ENCODE peak calls at places on chromosome 18, in six cellular contexts. B is GM23338, A is fibroblast of mammary gland, P is suprapubic skin, Q is sigmoid colon, G is psoas muscle. U is an unnamed sample.

GRCh38 chr18:1665064-1665463 is 760.4 kb downstream of the ADCYAP1 start:
- DNase-seq in B (no peak), P (no peak), Q (no peak), A (no peak), G (no peak), U (no peak)

GRCh38 chr18:44758821-44759624 is 78.3 kb downstream of the SETBP1 start:
- DNase-seq in B (no peak), A (no peak), P (no peak), Q (no peak), G (no peak), U (no peak)

GRCh38 chr18:61608306-61608705 is 275.1 kb downstream of the CDH20 start:
- DNase-seq in A (no peak), Q (no peak), P (no peak), G (no peak), B (no peak), U (no peak)

GRCh38 chr18:40365526-40365925 is 1589.5 kb upstream of the PIK3C3 start:
- DNase-seq in P (no peak), G (no peak), B (no peak), A (peak), Q (no peak), U (no peak)

GRCh38 chr18:2958819-2959298 is 54.1 kb downstream of the LPIN2 start:
- DNase-seq in B (no peak), A (peak), G (no peak), P (no peak), Q (peak), U (no peak)

GRCh38 chr18:13566941-13567762 is 159.2 kb downstream of the FAM210A start:
- DNase-seq in A (no peak), P (no peak), B (no peak), G (peak), Q (peak), U (peak)

GRCh38 chr18:38539373-38539772 is 973.8 kb upstream of the CELF4 start:
- DNase-seq in G (no peak), Q (no peak), B (peak), A (no peak), P (no peak), U (no peak)

GRCh38 chr18:7325126-7325430 is 94.2 kb downstream of the LRRC30 start:
- DNase-seq in P (no peak), Q (no peak), G (no peak), A (no peak), B (no peak), U (no peak)

GRCh38 chr18:46416706-46417638 is 240.0 kb downstream of the LOXHD1 start:
- DNase-seq in A (peak), B (peak), P (no peak), G (no peak), Q (no peak), U (no peak)

GRCh38 chr18:44705075-44705474 is 24.4 kb downstream of the SETBP1 start:
- DNase-seq in A (no peak), G (no peak), B (no peak), P (no peak), Q (no peak), U (no peak)

GRCh38 chr18:31010601-31011000 is 31.9 kb downstream of the DSC3 start:
- DNase-seq in P (no peak), A (no peak), Q (no peak), G (no peak), B (no peak), U (no peak)

GRCh38 chr18:11849845-11850747 is 1.1 kb upstream of the CHMP1B start:
- DNase-seq in Q (peak), P (peak), B (peak), A (peak), G (peak), U (peak)

GRCh38 chr18:55012041-55012440 is 52.8 kb upstream of the CCDC68 start:
- DNase-seq in B (peak), G (no peak), P (no peak), A (peak), Q (no peak), U (no peak)

GRCh38 chr18:32289480-32290075 is 99.7 kb downstream of the MEP1B start:
- DNase-seq in G (no peak), B (peak), Q (no peak), P (no peak), A (peak), U (no peak)

GRCh38 chr18:49168970-49169619 is 218.3 kb upstream of the SMAD7 start:
- DNase-seq in Q (no peak), B (peak), P (no peak), A (no peak), G (no peak), U (no peak)

GRCh38 chr18:72762505-72763122 is 105.2 kb downstream of the NETO1 start:
- DNase-seq in G (no peak), P (no peak), A (peak), Q (no peak), B (peak), U (no peak)

GRCh38 chr18:14025306-14025940 is 106.8 kb downstream of the ZNF519 start:
- DNase-seq in A (no peak), G (no peak), P (no peak), Q (no peak), B (peak), U (no peak)

GRCh38 chr18:57807336-57808117 is 4.4 kb upstream of the ATP8B1 start:
- DNase-seq in B (no peak), A (peak), G (no peak), P (no peak), Q (no peak), U (no peak)

GRCh38 chr18:45539383-45539960 is 75.8 kb upstream of the SLC14A2 start:
- DNase-seq in P (no peak), G (no peak), Q (no peak), B (no peak), A (no peak), U (no peak)

GRCh38 chr18:46660955-46661749 is 4.1 kb upstream of the LOXHD1 start:
- DNase-seq in G (no peak), Q (no peak), B (peak), P (no peak), A (peak), U (no peak)

GRCh38 chr18:8803063-8803795 is 97.9 kb downstream of the MTCL1 start:
- DNase-seq in A (no peak), Q (no peak), G (no peak), B (no peak), P (no peak), U (no peak)

GRCh38 chr18:70380915-70381896 is 92.4 kb downstream of the SOCS6 start:
- DNase-seq in Q (no peak), B (peak), G (no peak), A (no peak), P (no peak), U (no peak)

GRCh38 chr18:55407191-55407590 is 180.8 kb downstream of the TCF4 start:
- DNase-seq in B (no peak), P (no peak), Q (no peak), A (no peak), G (no peak), U (no peak)

GRCh38 chr18:77650799-77651385 is 401.2 kb downstream of the GALR1 start:
- DNase-seq in A (peak), P (peak), Q (peak), G (peak), B (peak), U (peak)

GRCh38 chr18:7566587-7567486 is at the start of gene PTPRM:
- DNase-seq in P (peak), Q (peak), A (peak), B (peak), G (peak), U (peak)

GRCh38 chr18:49135871-49136270 is 185.1 kb upstream of the SMAD7 start:
- DNase-seq in G (no peak), B (peak), A (peak), P (no peak), Q (no peak), U (no peak)

GRCh38 chr18:2222270-2223185 is 348.8 kb downstream of the METTL4 start:
- DNase-seq in G (no peak), A (no peak), B (no peak), P (no peak), Q (no peak), U (no peak)

GRCh38 chr18:4358618-4359017 is 96.5 kb downstream of the DLGAP1 start:
- DNase-seq in A (no peak), G (no peak), Q (no peak), P (no peak), B (peak), U (no peak)

GRCh38 chr18:27954226-27954625 is 222.7 kb downstream of the CDH2 start:
- DNase-seq in G (no peak), P (no peak), B (no peak), A (peak), Q (no peak), U (no peak)

GRCh38 chr18:75247601-75248421 is 37.2 kb downstream of the TSHZ1 start:
- DNase-seq in A (peak), G (no peak), B (no peak), P (no peak), Q (no peak), U (no peak)
- H3K4me3 ChIP-seq in A (peak), G (peak), B (no peak), P (peak), Q (peak), U (peak)

DNA sequence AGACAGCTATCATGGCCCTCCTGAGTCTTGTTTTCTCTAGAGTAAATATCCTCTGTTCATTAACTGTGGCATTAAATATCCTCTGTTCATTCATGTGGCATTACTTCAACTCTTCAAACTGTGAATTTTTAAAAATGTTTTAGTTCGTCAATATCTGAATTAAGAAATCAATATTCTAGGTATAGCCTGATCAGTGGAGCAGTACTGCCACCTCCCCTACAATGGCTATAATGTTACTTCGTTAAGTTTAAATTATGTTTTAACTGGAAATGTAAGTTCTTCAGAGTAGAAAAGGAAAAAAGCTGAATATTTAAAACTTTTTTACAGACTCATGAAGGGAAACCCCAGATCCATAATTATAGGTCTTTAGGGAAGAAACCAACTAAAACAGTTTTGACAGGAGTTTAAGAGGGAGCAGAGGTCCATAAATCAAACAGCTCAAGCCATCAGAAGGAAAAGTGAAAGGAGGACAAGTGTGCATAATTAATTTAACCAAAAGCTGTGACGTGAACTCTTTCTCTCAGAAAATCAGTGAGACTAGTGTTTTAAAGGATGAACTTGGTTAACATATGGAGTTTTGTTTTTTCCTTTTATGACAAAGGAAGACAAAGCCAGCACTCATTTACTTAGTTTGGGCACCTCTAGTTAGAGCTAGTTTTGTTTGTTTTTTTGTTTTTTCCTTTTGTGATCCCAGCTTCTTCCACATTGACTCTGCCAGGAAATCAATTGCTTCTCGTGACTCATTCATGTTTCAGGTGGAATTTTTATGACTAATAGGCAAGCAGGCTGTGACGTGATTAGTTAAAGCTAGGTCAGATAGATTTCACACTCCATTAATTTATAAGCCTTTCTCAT is 44.9 kb downstream of the RBBP8 start:
- DNase-seq in P (no peak), B (no peak), G (no peak), A (peak), Q (no peak), U (no peak)
- H3K4me3 ChIP-seq in P (no peak), B (no peak), G (no peak), A (no peak), Q (no peak), U (no peak)

DNA sequence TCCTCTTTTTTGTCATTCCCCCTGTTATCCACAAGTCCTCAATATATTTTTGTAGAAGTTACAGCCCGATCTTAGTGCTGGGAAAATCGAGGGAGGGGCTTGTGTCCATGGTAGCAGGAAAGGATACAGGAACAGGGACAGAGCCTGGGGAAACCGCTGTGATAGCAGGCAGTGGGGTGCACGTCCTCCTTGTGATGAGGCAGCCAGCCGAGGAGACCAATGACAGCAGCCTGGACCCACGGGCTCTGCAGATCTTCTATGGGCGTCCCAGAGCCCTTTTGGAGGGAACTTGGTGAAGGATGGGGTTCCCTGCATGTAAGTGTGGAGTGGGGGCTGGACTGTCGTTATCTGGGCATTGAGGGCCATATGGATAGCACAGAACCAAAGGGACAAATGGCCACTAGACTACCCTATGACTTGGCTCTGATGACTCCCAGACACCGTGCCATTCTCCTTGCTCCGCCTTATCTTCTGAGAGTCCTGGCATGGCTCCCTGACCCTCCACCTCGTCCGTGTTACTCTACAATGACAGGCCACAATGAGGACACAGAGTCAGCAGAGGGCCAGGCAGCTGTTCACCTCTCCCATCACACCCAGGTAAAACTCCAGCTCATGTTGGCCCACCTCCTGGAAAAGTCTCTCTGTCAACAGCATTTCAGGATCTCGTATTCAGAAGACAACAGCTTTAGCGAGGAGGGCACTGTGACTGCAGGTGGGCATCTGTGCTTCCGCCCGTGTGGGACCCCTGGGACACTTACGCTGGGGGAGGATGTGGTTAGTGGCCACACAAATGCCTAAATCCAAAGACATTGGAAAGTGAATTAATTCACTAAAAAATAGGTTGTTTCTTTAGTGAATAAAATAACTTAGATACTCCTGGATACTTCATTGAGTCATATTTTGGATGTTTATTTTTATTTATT is 100.1 kb downstream of the VAPA start:
- DNase-seq in G (no peak), B (no peak), A (no peak), Q (peak), P (peak), U (no peak)
- H3K4me3 ChIP-seq in G (no peak), B (no peak), A (no peak), Q (no peak), P (no peak), U (no peak)

GRCh38 chr18:75228967-75229366 is 18.4 kb downstream of the TSHZ1 start:
- DNase-seq in G (no peak), B (no peak), Q (no peak), A (no peak), P (no peak), U (no peak)

GRCh38 chr18:75229437-75229836 is 18.8 kb downstream of the TSHZ1 start:
- DNase-seq in B (no peak), G (no peak), P (no peak), A (no peak), Q (no peak), U (no peak)

GRCh38 chr18:75226301-75226955 is 15.8 kb downstream of the TSHZ1 start:
- DNase-seq in P (no peak), G (no peak), B (no peak), A (no peak), Q (no peak), U (no peak)

GRCh38 chr18:75226956-75227316 is 16.3 kb downstream of the TSHZ1 start:
- DNase-seq in P (no peak), Q (no peak), G (no peak), A (no peak), B (no peak), U (no peak)

GRCh38 chr18:75227535-75227934 is 16.9 kb downstream of the TSHZ1 start:
- DNase-seq in P (no peak), B (no peak), Q (no peak), G (no peak), A (no peak), U (no peak)
- H3K4me3 ChIP-seq in P (peak), B (no peak), Q (peak), G (peak), A (no peak), U (peak)